ENCODE peak calls at places on chromosomes 4 and X, in four cellular contexts. I is K562, W is HCT116, Z is HepG2. T is an unnamed sample.

GRCh38 chr4:101584306-101584705 is 206.2 kb upstream of the BANK1 start:
- DNase-seq in I (no peak), W (no peak), Z (no peak), T (no peak)

GRCh38 chr4:163548481-163549243 is 54.2 kb downstream of the TMA16 start:
- DNase-seq in I (peak), W (no peak), Z (peak), T (no peak)

GRCh38 chr4:10253765-10254164 is 137.2 kb upstream of the WDR1 start:
- DNase-seq in I (no peak), W (no peak), Z (no peak), T (no peak)

GRCh38 chr4:144179152-144179739 is 38.7 kb upstream of the GYPA start:
- DNase-seq in I (peak), W (no peak), Z (no peak), T (no peak)

GRCh38 chr4:145279122-145279960 is 99.0 kb upstream of the OTUD4 start:
- DNase-seq in I (peak), W (no peak), Z (no peak), T (no peak)

GRCh38 chrX:45851434-45851991 is 650.8 kb upstream of the DIPK2B start:
- DNase-seq in I (no peak), W (peak), Z (no peak), T (no peak)

GRCh38 chr4:121991968-121992367 is 40.1 kb upstream of the TRPC3 start:
- DNase-seq in I (no peak), W (no peak), Z (no peak), T (no peak)

GRCh38 chr4:134132086-134132783 is 69.4 kb downstream of the PABPC4L start:
- DNase-seq in I (no peak), W (no peak), Z (no peak), T (no peak)

GRCh38 chr4:47499705-47500104 is 14.6 kb downstream of the ATP10D start:
- DNase-seq in I (no peak), W (no peak), Z (no peak), T (no peak)

GRCh38 chr4:101040776-101041175 is 306.6 kb downstream of the PPP3CA start:
- DNase-seq in I (no peak), W (no peak), Z (no peak), T (no peak)

GRCh38 chr4:138979742-138980141 is 35.8 kb upstream of the NOCT start:
- DNase-seq in I (no peak), W (no peak), Z (no peak), T (no peak)

GRCh38 chrX:19127649-19128168 is 5.4 kb upstream of the ADGRG2 start:
- DNase-seq in I (no peak), W (no peak), Z (no peak), T (no peak)

GRCh38 chr4:20662851-20663250 is 37.4 kb upstream of the PACRGL start:
- DNase-seq in I (no peak), W (no peak), Z (no peak), T (no peak)

GRCh38 chr4:129641179-129641578 is 545.2 kb downstream of the C4orf33 start:
- DNase-seq in I (peak), W (peak), Z (peak), T (peak)

GRCh38 chrX:118974088-118974907 is at the start of gene LONRF3:
- DNase-seq in I (peak), W (no peak), Z (peak), T (peak)

GRCh38 chr4:69738872-69739271 is 21.5 kb downstream of the SULT1B1 start:
- DNase-seq in I (no peak), W (no peak), Z (peak), T (no peak)

GRCh38 chr4:145956288-145956890 is 17.8 kb upstream of the ZNF827 start:
- DNase-seq in I (peak), W (no peak), Z (peak), T (peak)

GRCh38 chr4:107577743-107578142 is 142.3 kb downstream of the PAPSS1 start:
- DNase-seq in I (no peak), W (no peak), Z (no peak), T (no peak)

GRCh38 chrX:10280061-10280460 is 123.3 kb downstream of the CLCN4 start:
- DNase-seq in I (no peak), W (no peak), Z (no peak), T (no peak)

GRCh38 chr4:100630341-100630740 is 112.5 kb upstream of the EMCN start:
- DNase-seq in I (no peak), W (no peak), Z (no peak), T (no peak)

GRCh38 chr4:33150139-33150538 is 2430.0 kb downstream of the PCDH7 start:
- DNase-seq in I (no peak), W (no peak), Z (no peak), T (no peak)

GRCh38 chr4:40553995-40554394 is 75.7 kb downstream of the RBM47 start:
- DNase-seq in I (peak), W (no peak), Z (no peak), T (no peak)

GRCh38 chr4:3039706-3040366 is 34.5 kb downstream of the HTT-AS start:
- DNase-seq in I (no peak), W (no peak), Z (no peak), T (no peak)

GRCh38 chr4:143406523-143406922 is 69.8 kb downstream of the GAB1 start:
- DNase-seq in I (peak), W (no peak), Z (peak), T (no peak)

GRCh38 chr4:158850800-158851644 is 82.2 kb downstream of the FNIP2 start:
- DNase-seq in I (peak), W (peak), Z (no peak), T (no peak)

GRCh38 chr4:30767147-30767546 is 47.0 kb downstream of the PCDH7 start:
- DNase-seq in I (no peak), W (peak), Z (no peak), T (no peak)

GRCh38 chrX:72100824-72101351 is 30.8 kb downstream of the RTL5 start:
- DNase-seq in I (no peak), W (no peak), Z (no peak), T (no peak)

GRCh38 chr4:8238515-8239053 is 31.0 kb upstream of the HTRA3 start:
- DNase-seq in I (no peak), W (no peak), Z (peak), T (no peak)
- TF ChIP-seq CTCF in I (peak), W (peak), Z (peak), T (peak)

DNA sequence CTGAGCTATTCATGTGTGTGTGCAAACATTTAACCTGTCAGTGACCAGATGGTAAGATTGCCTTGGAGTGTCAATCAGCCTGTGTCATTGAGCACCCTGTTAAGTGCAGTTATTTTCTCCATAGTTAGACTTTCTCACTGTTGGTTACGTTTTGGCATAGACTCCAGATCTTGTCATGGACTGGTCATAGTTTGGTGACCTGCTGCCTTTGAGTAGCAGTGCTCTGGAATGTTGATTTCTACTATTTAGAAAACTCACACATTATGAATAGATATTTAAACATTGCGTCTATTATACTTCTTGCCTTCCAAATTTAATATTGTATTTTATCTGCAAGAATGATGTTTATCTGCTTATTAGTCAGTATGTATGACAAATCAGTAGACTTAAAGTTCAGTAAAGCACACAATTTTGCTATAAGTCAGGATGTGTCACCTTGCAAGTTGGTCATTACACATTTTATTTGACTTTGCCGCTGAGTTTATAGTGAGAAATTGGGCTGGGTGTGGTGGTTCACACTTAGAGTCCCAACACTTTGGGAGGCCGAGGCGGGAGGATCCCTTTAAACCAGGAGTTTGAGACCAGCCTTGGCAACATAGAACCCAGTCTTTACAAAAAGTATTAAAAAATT is 42.4 kb downstream of the KIAA0232 start:
- DNase-seq in I (no peak), W (no peak), Z (no peak), T (no peak)
- TF ChIP-seq TCF7L2 in I (no peak), W (no peak), Z (no peak), T (no peak)

DNA sequence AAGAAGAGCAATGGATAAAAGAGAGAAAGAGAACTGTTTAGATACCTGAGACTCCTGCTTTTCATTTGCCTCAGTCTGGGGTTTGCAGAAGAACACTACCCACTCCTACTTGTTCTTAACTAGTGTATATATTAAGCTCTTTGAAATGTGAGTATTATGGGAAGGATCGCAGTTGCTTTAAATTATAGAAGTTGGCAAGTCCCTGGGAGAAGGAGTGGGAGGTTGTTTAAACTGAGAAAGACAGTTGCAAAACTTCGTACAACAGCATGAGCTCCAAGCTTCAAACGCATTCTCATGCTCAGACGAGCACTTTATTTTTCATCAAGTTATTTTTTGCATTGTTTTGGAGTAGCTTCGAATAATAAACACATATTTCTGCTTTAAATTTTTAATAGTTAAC is 88.1 kb upstream of the C1QTNF7 start:
- DNase-seq in I (no peak), W (no peak), Z (no peak), T (no peak)
- TF ChIP-seq CTCF in I (no peak), W (no peak), Z (no peak), T (no peak)

GRCh38 chrX:132330156-132330729 is 111.0 kb upstream of the RAP2C start:
- DNase-seq in I (no peak), W (no peak), Z (peak), T (no peak)

GRCh38 chrX:132331532-132331931 is 112.3 kb upstream of the RAP2C start:
- DNase-seq in I (no peak), W (no peak), Z (peak), T (no peak)

GRCh38 chrX:132331000-132331399 is 111.8 kb upstream of the RAP2C start:
- DNase-seq in I (no peak), W (no peak), Z (peak), T (no peak)

GRCh38 chrX:132336172-132336571 is 116.9 kb upstream of the RAP2C start:
- DNase-seq in I (no peak), W (no peak), Z (peak), T (no peak)

GRCh38 chrX:132333351-132333750 is 114.1 kb upstream of the RAP2C start:
- DNase-seq in I (no peak), W (no peak), Z (no peak), T (no peak)
- TF ChIP-seq TCF7L2 in I (no peak), W (no peak), Z (no peak), T (no peak)